ENCODE peak calls at places on chromosomes 7 and 10, in ten cellular contexts. S, Y, C, K, F, B, A, M, V and P are unnamed samples.

GRCh38 chr7:151167197-151167911 is at the start of gene GBX1:
- DNase-seq in B (no peak), C (no peak), F (no peak), V (peak), M (no peak), Y (peak), A (peak), S (no peak), K (no peak), P (no peak)

GRCh38 chr10:106925187-106925586 is 239.3 kb downstream of the SORCS1 start:
- DNase-seq in V (no peak), M (no peak), B (no peak), F (no peak), S (no peak), C (no peak), A (no peak), K (no peak), Y (no peak), P (no peak)

GRCh38 chr7:116614509-116615285 is 57.3 kb upstream of the MET start:
- DNase-seq in K (no peak), B (no peak), F (no peak), V (peak), C (no peak), M (no peak), Y (no peak), A (no peak), S (no peak), P (no peak)

GRCh38 chr7:142168746-142169145 is 57.2 kb downstream of the MGAM2 start:
- DNase-seq in A (no peak), S (peak), C (no peak), Y (no peak), V (no peak), K (no peak), B (no peak), M (no peak), F (no peak), P (no peak)

GRCh38 chr10:103709341-103709920 is 145.9 kb downstream of the SH3PXD2A start:
- DNase-seq in A (no peak), V (no peak), K (no peak), F (no peak), Y (no peak), C (no peak), M (no peak), S (peak), B (peak), P (no peak)

GRCh38 chr7:46855851-46856250 is 726.1 kb downstream of the TNS3 start:
- DNase-seq in Y (no peak), V (no peak), S (no peak), B (peak), M (no peak), F (no peak), A (no peak), C (no peak), K (no peak), P (no peak)

GRCh38 chr7:139708541-139708940 is 69.3 kb downstream of the HIPK2 start:
- DNase-seq in M (no peak), V (no peak), A (no peak), K (no peak), S (no peak), F (no peak), Y (no peak), B (no peak), C (no peak), P (no peak)

GRCh38 chr10:132111871-132112341 is 46.2 kb downstream of the JAKMIP3 start:
- DNase-seq in V (no peak), B (no peak), S (no peak), Y (peak), A (no peak), F (no peak), K (peak), M (peak), C (no peak), P (no peak)

GRCh38 chr7:27245798-27246691 is 3.4 kb downstream of the EVX1 start:
- DNase-seq in K (no peak), C (no peak), B (no peak), A (peak), S (no peak), M (no peak), V (peak), F (no peak), Y (no peak), P (no peak)

GRCh38 chr10:122632031-122632430 is 67.6 kb downstream of the C10orf120 start:
- DNase-seq in K (no peak), F (no peak), A (no peak), M (peak), S (no peak), C (no peak), V (no peak), Y (peak), B (no peak), P (no peak)

GRCh38 chr10:16965242-16965620 is 148.0 kb upstream of the RSU1 start:
- DNase-seq in K (no peak), Y (no peak), F (no peak), M (no peak), A (no peak), S (no peak), B (no peak), V (no peak), C (no peak), P (no peak)

GRCh38 chr7:24609570-24609969 is 36.3 kb downstream of the PALS2 start:
- DNase-seq in V (no peak), M (no peak), C (no peak), S (no peak), Y (no peak), F (no peak), B (no peak), A (no peak), K (no peak), P (no peak)

GRCh38 chr10:51743146-51743545 is 43.8 kb upstream of the CSTF2T start:
- DNase-seq in A (no peak), B (peak), Y (no peak), V (no peak), K (no peak), F (no peak), S (no peak), M (no peak), C (no peak), P (no peak)

GRCh38 chr7:151000886-151001495 is 10.2 kb downstream of the NOS3 start:
- DNase-seq in M (no peak), V (no peak), S (no peak), F (no peak), B (no peak), Y (no peak), A (no peak), K (no peak), C (no peak), P (no peak)

DNA sequence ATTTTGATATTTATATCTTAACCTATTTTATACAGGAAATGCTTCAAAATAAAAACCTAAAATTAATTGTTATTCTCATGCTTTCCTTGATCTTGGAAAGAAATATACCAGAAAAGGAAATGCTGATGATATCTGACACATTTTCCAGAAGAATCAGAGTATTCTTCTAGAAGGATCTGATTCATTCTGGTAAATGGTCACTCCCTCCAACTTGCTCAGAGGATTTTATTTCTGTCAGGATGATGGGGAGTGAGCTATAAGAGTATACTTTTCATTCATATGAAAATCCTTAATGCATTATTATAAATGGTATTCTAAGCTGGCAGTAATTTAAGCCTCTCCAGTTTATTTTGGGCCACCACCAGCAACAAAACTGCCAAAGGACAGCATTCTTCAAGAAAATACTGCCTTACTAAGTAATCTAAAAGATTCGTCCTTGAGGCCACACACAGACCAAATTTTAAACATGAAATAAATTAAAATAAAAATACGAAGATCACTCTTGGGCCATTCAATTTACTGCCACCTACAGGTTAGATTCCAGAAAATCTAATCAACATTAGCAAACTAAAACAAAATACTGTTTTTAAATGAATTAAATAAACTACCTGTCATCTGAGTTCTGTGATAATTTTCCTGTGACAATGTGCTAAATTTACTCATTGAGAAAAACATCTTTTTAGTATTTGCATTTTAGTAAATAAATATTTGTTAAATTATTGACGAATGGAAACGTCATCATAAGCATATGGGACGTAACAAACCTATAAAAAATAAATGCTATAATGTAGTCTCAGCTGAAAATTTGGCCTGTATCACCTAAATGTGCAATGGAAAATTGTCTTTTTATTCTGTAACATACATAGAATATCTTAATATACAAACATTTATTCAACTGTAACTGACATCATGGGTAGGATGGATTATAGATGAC is 71.9 kb downstream of the ITGB8 start:
- DNase-seq in C (no peak), A (no peak), S (no peak), K (no peak), B (peak), Y (no peak), F (no peak), M (no peak), V (no peak), P (no peak)
- TF ChIP-seq CTCF in C (no peak), A (peak), S (peak), K (no peak), B (peak), Y (peak), F (no peak), M (peak), V (peak), P (peak)

DNA sequence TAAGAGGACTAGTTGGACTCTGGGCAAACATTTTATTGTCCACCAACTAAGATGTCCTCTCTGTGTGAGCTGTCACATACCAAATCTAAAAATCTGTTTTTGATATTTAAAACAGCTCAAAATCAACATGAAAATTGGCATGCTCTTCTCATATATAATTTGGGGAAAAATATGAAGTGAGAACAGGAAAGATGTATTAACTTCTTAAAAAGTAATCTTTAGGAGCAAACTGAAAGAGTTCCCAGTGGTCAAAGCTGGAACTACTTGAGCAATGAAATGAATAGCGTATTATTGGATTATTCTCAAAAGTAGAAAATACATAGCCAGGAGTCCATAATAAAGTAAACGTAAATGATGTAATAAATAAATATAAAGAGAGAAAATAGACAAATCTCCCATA is 147.2 kb downstream of the DYNC1I1 start:
- DNase-seq in B (no peak), Y (no peak), V (no peak), M (no peak), S (no peak), A (no peak), F (no peak), C (no peak), K (no peak), P (no peak)
- TF ChIP-seq CTCF in B (peak), Y (no peak), V (no peak), M (no peak), S (peak), A (no peak), F (no peak), C (no peak), K (no peak), P (peak)

DNA sequence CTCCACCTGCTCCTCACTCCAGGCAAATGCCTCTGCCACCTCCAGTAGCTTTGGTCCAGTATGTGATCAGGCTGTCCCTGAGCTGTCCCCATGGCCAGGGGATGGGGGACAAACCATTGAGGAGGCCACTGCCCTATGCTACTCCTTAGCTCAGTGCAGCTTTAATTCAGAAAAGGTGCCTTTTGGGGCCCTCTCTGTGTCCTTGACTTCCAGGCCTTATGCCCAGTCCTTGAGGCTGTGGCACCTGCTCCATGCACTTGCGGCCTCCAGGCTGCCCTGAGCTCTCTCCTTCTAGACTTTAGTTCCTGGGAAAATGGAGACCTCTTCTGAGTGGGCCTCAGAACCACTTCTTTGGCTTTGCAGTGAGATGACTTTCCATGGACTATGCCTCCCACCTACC is 650.8 kb upstream of the CELF2 start:
- DNase-seq in F (no peak), V (no peak), C (no peak), A (no peak), M (no peak), Y (no peak), B (no peak), S (no peak), K (no peak), P (no peak)
- TF ChIP-seq CTCF in F (no peak), V (no peak), C (no peak), A (no peak), M (no peak), Y (no peak), B (no peak), S (no peak), K (no peak), P (no peak)

GRCh38 chr10:112872728-112873127 is 77.3 kb upstream of the TCF7L2 start:
- DNase-seq in K (no peak), A (no peak), B (no peak), F (no peak), V (no peak), M (no peak), Y (no peak), C (no peak), S (no peak), P (no peak)
- TF ChIP-seq CTCF in K (no peak), A (no peak), B (peak), F (no peak), V (no peak), M (no peak), Y (peak), C (no peak), S (peak), P (no peak)

DNA sequence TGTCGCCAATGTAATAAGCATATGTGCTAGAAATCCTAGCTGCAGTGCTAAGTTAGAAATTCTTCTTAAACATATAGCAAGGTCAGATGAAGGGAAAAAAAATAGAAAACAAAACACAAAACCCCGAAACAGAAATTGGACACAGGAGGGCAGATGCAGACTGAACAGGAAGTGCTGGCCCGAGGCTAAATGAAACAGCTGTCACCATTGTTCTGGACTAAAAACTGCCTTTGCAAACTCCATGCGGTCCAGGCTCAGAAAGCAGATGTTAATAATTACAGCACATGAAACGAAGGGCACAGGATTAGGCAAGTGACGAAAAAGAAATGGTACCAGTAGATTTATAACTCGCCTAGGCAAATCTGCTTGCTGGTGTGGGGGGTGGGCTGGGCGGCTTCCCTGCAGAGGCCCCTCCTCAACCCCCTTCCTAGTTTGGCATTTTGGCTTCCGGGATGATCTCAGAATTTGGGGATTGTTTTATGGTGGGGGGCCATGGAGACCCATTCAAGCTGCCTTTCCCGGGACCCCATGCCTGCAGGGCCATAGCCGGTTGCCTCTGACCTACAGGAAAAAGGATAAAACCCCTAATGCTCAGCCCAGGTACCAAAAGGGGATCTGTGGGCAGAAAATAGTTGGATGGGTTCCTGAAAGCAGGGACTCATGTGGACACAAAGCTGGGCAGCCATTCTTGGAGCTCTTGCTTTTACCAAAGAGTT is 39.2 kb upstream of the EMX2 start:
- DNase-seq in M (peak), C (no peak), B (peak), F (no peak), V (no peak), A (no peak), K (no peak), Y (peak), S (no peak), P (no peak)
- TF ChIP-seq CTCF in M (no peak), C (no peak), B (peak), F (no peak), V (no peak), A (no peak), K (no peak), Y (no peak), S (no peak), P (no peak)